ENCODE peak calls at places on chromosomes 13 and 19, in five cellular contexts. One of them, this sample, is unnamed.

GRCh38 chr13:113415032-113415431 is 38.3 kb downstream of the ADPRHL1 start:
- DNase-seq in HFF-Myc: no peak
- DNase-seq in left ventricle myocardium inferior: no peak
- DNase-seq in lower lobe of right lung: no peak
- DNase-seq in GM12865: no peak
- DNase-seq in this sample: no peak

GRCh38 chr13:51292000-51292550 is 47.4 kb upstream of the SERPINE3 start:
- DNase-seq in GM12865: no peak
- DNase-seq in lower lobe of right lung: no peak
- DNase-seq in HFF-Myc: no peak
- DNase-seq in left ventricle myocardium inferior: no peak
- DNase-seq in this sample: no peak

GRCh38 chr13:26021516-26021915 is 30.3 kb downstream of the SHISA2 start:
- DNase-seq in HFF-Myc: no peak
- DNase-seq in lower lobe of right lung: no peak
- DNase-seq in GM12865: no peak
- DNase-seq in left ventricle myocardium inferior: no peak
- DNase-seq in this sample: peak

GRCh38 chr13:40031031-40031430 is 375.6 kb downstream of the COG6 start:
- DNase-seq in HFF-Myc: peak
- DNase-seq in lower lobe of right lung: no peak
- DNase-seq in GM12865: no peak
- DNase-seq in left ventricle myocardium inferior: no peak
- DNase-seq in this sample: peak

GRCh38 chr19:40555978-40556689 is 20.5 kb upstream of the SHKBP1 start:
- DNase-seq in lower lobe of right lung: no peak
- DNase-seq in HFF-Myc: no peak
- DNase-seq in GM12865: no peak
- DNase-seq in left ventricle myocardium inferior: no peak
- DNase-seq in this sample: no peak

GRCh38 chr19:45523642-45524256 is 16.5 kb downstream of the VASP start:
- DNase-seq in lower lobe of right lung: peak
- DNase-seq in HFF-Myc: peak
- DNase-seq in left ventricle myocardium inferior: peak
- DNase-seq in GM12865: peak
- DNase-seq in this sample: peak

GRCh38 chr19:33621811-33622504 is at the start of gene CHST8:
- DNase-seq in HFF-Myc: no peak
- DNase-seq in left ventricle myocardium inferior: peak
- DNase-seq in lower lobe of right lung: no peak
- DNase-seq in GM12865: no peak
- DNase-seq in this sample: peak

GRCh38 chr19:16205205-16206045 is 7.7 kb downstream of the AP1M1 start:
- DNase-seq in lower lobe of right lung: no peak
- DNase-seq in left ventricle myocardium inferior: peak
- DNase-seq in GM12865: no peak
- DNase-seq in HFF-Myc: no peak
- DNase-seq in this sample: no peak

GRCh38 chr13:108227651-108228272 is 9.6 kb downstream of the ABHD13 start:
- DNase-seq in left ventricle myocardium inferior: no peak
- DNase-seq in lower lobe of right lung: no peak
- DNase-seq in GM12865: peak
- DNase-seq in HFF-Myc: peak
- DNase-seq in this sample: peak

GRCh38 chr13:109910131-109910530 is 123.7 kb upstream of the IRS2 start:
- DNase-seq in HFF-Myc: no peak
- DNase-seq in left ventricle myocardium inferior: no peak
- DNase-seq in GM12865: no peak
- DNase-seq in lower lobe of right lung: no peak
- DNase-seq in this sample: no peak

GRCh38 chr19:15595069-15595468 is 19.9 kb upstream of the CYP4F8 start:
- DNase-seq in GM12865: no peak
- DNase-seq in lower lobe of right lung: no peak
- DNase-seq in HFF-Myc: no peak
- DNase-seq in left ventricle myocardium inferior: no peak
- DNase-seq in this sample: no peak

DNA sequence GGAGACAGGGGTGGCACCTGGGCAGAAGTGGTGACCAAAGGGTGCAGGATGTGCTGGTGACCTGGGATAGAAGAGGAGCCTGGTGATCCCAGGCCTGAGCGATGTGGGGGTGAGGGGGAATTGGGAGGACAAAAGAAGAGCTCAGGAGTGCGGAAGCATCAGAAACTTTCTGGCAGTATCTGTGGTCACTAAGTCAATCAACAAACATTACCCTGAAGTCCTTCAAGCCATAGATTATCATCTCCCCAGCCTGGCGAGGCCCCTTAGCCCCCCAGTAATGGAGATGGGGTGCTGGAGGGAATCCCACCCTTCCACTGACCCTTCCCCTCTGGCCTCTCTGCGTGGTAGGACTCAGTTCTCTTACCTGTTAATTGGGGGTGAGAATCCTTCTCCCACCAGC is 10.5 kb downstream of the MEF2B start:
- DNase-seq in HFF-Myc: no peak
- DNase-seq in left ventricle myocardium inferior: no peak
- DNase-seq in GM12865: no peak
- DNase-seq in lower lobe of right lung: no peak
- DNase-seq in this sample: no peak
- H3K4me3 ChIP-seq in HFF-Myc: no peak
- H3K4me3 ChIP-seq in left ventricle myocardium inferior: no peak
- H3K4me3 ChIP-seq in GM12865: no peak
- H3K4me3 ChIP-seq in lower lobe of right lung: no peak
- H3K4me3 ChIP-seq in this sample: no peak

GRCh38 chr19:35438527-35438926 is 9.5 kb upstream of the FFAR2 start:
- DNase-seq in lower lobe of right lung: no peak
- DNase-seq in HFF-Myc: no peak
- DNase-seq in left ventricle myocardium inferior: no peak
- DNase-seq in GM12865: peak
- DNase-seq in this sample: no peak

GRCh38 chr19:35433448-35433847 is 14.6 kb upstream of the FFAR2 start:
- DNase-seq in lower lobe of right lung: no peak
- DNase-seq in GM12865: no peak
- DNase-seq in HFF-Myc: no peak
- DNase-seq in left ventricle myocardium inferior: no peak
- DNase-seq in this sample: no peak

GRCh38 chr19:35439921-35440320 is 8.1 kb upstream of the FFAR2 start:
- DNase-seq in GM12865: no peak
- DNase-seq in lower lobe of right lung: no peak
- DNase-seq in left ventricle myocardium inferior: no peak
- DNase-seq in HFF-Myc: no peak
- DNase-seq in this sample: no peak

GRCh38 chr19:35437152-35437951 is 10.7 kb upstream of the FFAR2 start:
- DNase-seq in HFF-Myc: no peak
- DNase-seq in lower lobe of right lung: no peak
- DNase-seq in left ventricle myocardium inferior: no peak
- DNase-seq in GM12865: no peak
- DNase-seq in this sample: no peak

GRCh38 chr19:35436477-35437141 is 11.4 kb upstream of the FFAR2 start:
- DNase-seq in left ventricle myocardium inferior: no peak
- DNase-seq in lower lobe of right lung: no peak
- DNase-seq in GM12865: peak
- DNase-seq in HFF-Myc: peak
- DNase-seq in this sample: peak
- H3K4me3 ChIP-seq in left ventricle myocardium inferior: peak
- H3K4me3 ChIP-seq in lower lobe of right lung: no peak
- H3K4me3 ChIP-seq in GM12865: peak
- H3K4me3 ChIP-seq in HFF-Myc: no peak
- H3K4me3 ChIP-seq in this sample: no peak

GRCh38 chr19:18478545-18479311 is 40.8 kb upstream of the ISYNA1 start:
- DNase-seq in GM12865: peak
- DNase-seq in HFF-Myc: peak
- DNase-seq in lower lobe of right lung: peak
- DNase-seq in left ventricle myocardium inferior: peak
- DNase-seq in this sample: peak

GRCh38 chr19:18476507-18477041 is 38.6 kb upstream of the ISYNA1 start:
- DNase-seq in lower lobe of right lung: no peak
- DNase-seq in GM12865: no peak
- DNase-seq in left ventricle myocardium inferior: no peak
- DNase-seq in HFF-Myc: no peak
- DNase-seq in this sample: no peak

GRCh38 chr19:18477042-18477760 is 39.3 kb upstream of the ISYNA1 start:
- DNase-seq in lower lobe of right lung: no peak
- DNase-seq in HFF-Myc: no peak
- DNase-seq in GM12865: no peak
- DNase-seq in left ventricle myocardium inferior: no peak
- DNase-seq in this sample: no peak

GRCh38 chr19:18475762-18476331 is 37.9 kb upstream of the ISYNA1 start:
- DNase-seq in left ventricle myocardium inferior: no peak
- DNase-seq in lower lobe of right lung: no peak
- DNase-seq in HFF-Myc: no peak
- DNase-seq in GM12865: no peak
- DNase-seq in this sample: no peak

GRCh38 chr19:18477974-18478373 is 40.0 kb upstream of the ISYNA1 start:
- DNase-seq in lower lobe of right lung: no peak
- DNase-seq in GM12865: no peak
- DNase-seq in HFF-Myc: no peak
- DNase-seq in left ventricle myocardium inferior: no peak
- DNase-seq in this sample: no peak
- H3K4me3 ChIP-seq in lower lobe of right lung: no peak
- H3K4me3 ChIP-seq in GM12865: no peak
- H3K4me3 ChIP-seq in HFF-Myc: no peak
- H3K4me3 ChIP-seq in left ventricle myocardium inferior: no peak
- H3K4me3 ChIP-seq in this sample: no peak

GRCh38 chr13:87671031-87671823 is at the start of gene SLITRK5:
- DNase-seq in left ventricle myocardium inferior: peak
- DNase-seq in HFF-Myc: no peak
- DNase-seq in lower lobe of right lung: peak
- DNase-seq in GM12865: peak
- DNase-seq in this sample: peak
- H3K4me3 ChIP-seq in left ventricle myocardium inferior: peak
- H3K4me3 ChIP-seq in HFF-Myc: no peak
- H3K4me3 ChIP-seq in lower lobe of right lung: peak
- H3K4me3 ChIP-seq in GM12865: no peak
- H3K4me3 ChIP-seq in this sample: peak

GRCh38 chr13:104196611-104197010 is 1130.4 kb upstream of the SLC10A2 start:
- DNase-seq in HFF-Myc: no peak
- DNase-seq in left ventricle myocardium inferior: no peak
- DNase-seq in GM12865: no peak
- DNase-seq in lower lobe of right lung: no peak
- DNase-seq in this sample: no peak
- H3K4me3 ChIP-seq in HFF-Myc: no peak
- H3K4me3 ChIP-seq in left ventricle myocardium inferior: no peak
- H3K4me3 ChIP-seq in GM12865: no peak
- H3K4me3 ChIP-seq in lower lobe of right lung: no peak
- H3K4me3 ChIP-seq in this sample: no peak

DNA sequence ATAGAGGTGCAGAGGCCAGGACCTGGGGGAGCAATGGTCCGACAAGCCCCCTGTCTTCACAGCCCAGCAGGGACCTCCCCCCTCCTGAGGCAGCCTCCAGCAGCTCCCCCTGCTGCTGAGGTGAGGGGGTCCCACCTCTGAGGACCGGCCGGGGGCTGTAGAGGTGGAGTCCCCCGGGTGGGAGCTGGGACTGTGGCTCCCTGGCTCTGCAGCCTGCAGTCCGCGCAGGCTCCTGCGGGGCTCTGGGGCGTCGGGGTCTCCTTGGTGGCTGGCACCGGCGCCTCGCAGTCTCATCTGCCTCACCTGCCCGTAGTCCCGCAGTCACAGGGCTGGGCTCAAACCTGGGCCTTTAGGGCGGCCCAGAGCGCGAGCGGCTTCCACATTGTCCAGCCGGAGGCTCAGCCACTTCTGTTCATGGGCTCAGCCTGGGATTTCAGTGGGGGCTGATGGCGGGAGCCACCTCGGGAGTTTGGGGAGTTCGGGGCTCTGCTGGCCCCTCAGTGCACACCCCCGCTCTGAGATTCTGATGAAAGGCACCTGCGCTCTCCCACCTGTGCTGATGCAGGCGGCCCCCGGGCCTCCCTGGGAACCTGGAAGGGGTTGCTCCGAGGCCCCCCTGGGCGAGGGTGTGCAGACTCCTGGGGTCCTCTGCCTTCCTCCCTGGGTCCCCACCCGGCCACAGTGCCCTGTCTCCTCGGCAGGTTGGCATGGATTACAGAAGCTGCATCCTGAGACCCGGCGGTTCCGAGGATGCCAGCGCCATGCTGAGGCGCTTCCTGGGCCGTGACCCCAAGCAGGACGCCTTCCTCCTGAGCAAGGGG is 7.0 kb upstream of the ZNF554 start:
- DNase-seq in GM12865: no peak
- DNase-seq in HFF-Myc: no peak
- DNase-seq in left ventricle myocardium inferior: no peak
- DNase-seq in lower lobe of right lung: no peak
- DNase-seq in this sample: no peak
- H3K4me3 ChIP-seq in GM12865: no peak
- H3K4me3 ChIP-seq in HFF-Myc: no peak
- H3K4me3 ChIP-seq in left ventricle myocardium inferior: no peak
- H3K4me3 ChIP-seq in lower lobe of right lung: no peak
- H3K4me3 ChIP-seq in this sample: no peak

GRCh38 chr19:18418725-18419194 is 438 bp upstream of the SSBP4 start:
- DNase-seq in lower lobe of right lung: peak
- DNase-seq in left ventricle myocardium inferior: no peak
- DNase-seq in GM12865: no peak
- DNase-seq in HFF-Myc: no peak
- DNase-seq in this sample: peak

GRCh38 chr19:18415177-18415867 is 3.9 kb upstream of the SSBP4 start:
- DNase-seq in lower lobe of right lung: peak
- DNase-seq in HFF-Myc: peak
- DNase-seq in left ventricle myocardium inferior: peak
- DNase-seq in GM12865: no peak
- DNase-seq in this sample: no peak

GRCh38 chr19:18418034-18418724 is 1.0 kb upstream of the SSBP4 start:
- DNase-seq in HFF-Myc: no peak
- DNase-seq in GM12865: peak
- DNase-seq in lower lobe of right lung: peak
- DNase-seq in left ventricle myocardium inferior: no peak
- DNase-seq in this sample: no peak

GRCh38 chr19:18417250-18418033 is 1.8 kb upstream of the SSBP4 start:
- DNase-seq in left ventricle myocardium inferior: peak
- DNase-seq in GM12865: peak
- DNase-seq in HFF-Myc: no peak
- DNase-seq in lower lobe of right lung: peak
- DNase-seq in this sample: peak

GRCh38 chr19:18416778-18417249 is 2.4 kb upstream of the SSBP4 start:
- DNase-seq in left ventricle myocardium inferior: peak
- DNase-seq in GM12865: peak
- DNase-seq in lower lobe of right lung: peak
- DNase-seq in HFF-Myc: peak
- DNase-seq in this sample: peak
- H3K4me3 ChIP-seq in left ventricle myocardium inferior: peak
- H3K4me3 ChIP-seq in GM12865: peak
- H3K4me3 ChIP-seq in lower lobe of right lung: peak
- H3K4me3 ChIP-seq in HFF-Myc: peak
- H3K4me3 ChIP-seq in this sample: peak

GRCh38 chr19:491146-491741 is 5.0 kb upstream of the MADCAM1 start:
- DNase-seq in lower lobe of right lung: no peak
- DNase-seq in GM12865: peak
- DNase-seq in left ventricle myocardium inferior: no peak
- DNase-seq in HFF-Myc: no peak
- DNase-seq in this sample: peak

GRCh38 chr19:485583-486236 is 10.6 kb upstream of the MADCAM1 start:
- DNase-seq in left ventricle myocardium inferior: peak
- DNase-seq in GM12865: no peak
- DNase-seq in HFF-Myc: no peak
- DNase-seq in lower lobe of right lung: no peak
- DNase-seq in this sample: no peak

GRCh38 chr19:492091-492531 is 4.2 kb upstream of the MADCAM1 start:
- DNase-seq in GM12865: no peak
- DNase-seq in left ventricle myocardium inferior: no peak
- DNase-seq in lower lobe of right lung: no peak
- DNase-seq in HFF-Myc: no peak
- DNase-seq in this sample: peak

GRCh38 chr19:488505-489417 is 7.5 kb upstream of the MADCAM1 start:
- DNase-seq in left ventricle myocardium inferior: peak
- DNase-seq in lower lobe of right lung: peak
- DNase-seq in HFF-Myc: peak
- DNase-seq in GM12865: peak
- DNase-seq in this sample: peak

GRCh38 chr19:489418-490196 is 6.7 kb upstream of the MADCAM1 start:
- DNase-seq in HFF-Myc: no peak
- DNase-seq in GM12865: no peak
- DNase-seq in left ventricle myocardium inferior: no peak
- DNase-seq in lower lobe of right lung: no peak
- DNase-seq in this sample: no peak
- H3K4me3 ChIP-seq in HFF-Myc: peak
- H3K4me3 ChIP-seq in GM12865: peak
- H3K4me3 ChIP-seq in left ventricle myocardium inferior: peak
- H3K4me3 ChIP-seq in lower lobe of right lung: peak
- H3K4me3 ChIP-seq in this sample: peak

This sample was measured in trophoblast cell.